ENCODE peak calls at places on chromosomes 5 and 9, in four cellular contexts. One of them, this sample, is unnamed.

GRCh38 chr5:58094031-58094430 is 365.9 kb downstream of the PLK2 start:
- DNase-seq in K562: no peak
- DNase-seq in GM23338: no peak
- DNase-seq in GM12878: peak
- DNase-seq in this sample: no peak

GRCh38 chr9:86181379-86182315 is 77.8 kb downstream of the C9orf153 start:
- DNase-seq in K562: no peak
- DNase-seq in GM23338: peak
- DNase-seq in GM12878: no peak
- DNase-seq in this sample: no peak

GRCh38 chr5:174609116-174609515 is 115.3 kb upstream of the MSX2 start:
- DNase-seq in K562: no peak
- DNase-seq in GM23338: no peak
- DNase-seq in GM12878: no peak
- DNase-seq in this sample: peak

GRCh38 chr5:38250752-38251448 is 7.5 kb upstream of the EGFLAM start:
- DNase-seq in K562: no peak
- DNase-seq in GM23338: peak
- DNase-seq in GM12878: no peak
- DNase-seq in this sample: no peak

GRCh38 chr9:133449760-133450159 is 10.0 kb upstream of the CACFD1 start:
- DNase-seq in K562: no peak
- DNase-seq in GM23338: no peak
- DNase-seq in GM12878: no peak
- DNase-seq in this sample: peak

GRCh38 chr5:104247260-104247659 is 684.7 kb upstream of the NUDT12 start:
- DNase-seq in K562: peak
- DNase-seq in GM23338: no peak
- DNase-seq in GM12878: no peak
- DNase-seq in this sample: no peak

GRCh38 chr5:108432024-108432423 is 50.1 kb upstream of the FBXL17 start:
- DNase-seq in K562: no peak
- DNase-seq in GM23338: no peak
- DNase-seq in GM12878: no peak
- DNase-seq in this sample: no peak

GRCh38 chr9:136049451-136050265 is 45.4 kb downstream of the NACC2 start:
- DNase-seq in K562: no peak
- DNase-seq in GM23338: no peak
- DNase-seq in GM12878: no peak
- DNase-seq in this sample: no peak

GRCh38 chr9:93087971-93088655 is 7.9 kb upstream of the CARD19 start:
- DNase-seq in K562: no peak
- DNase-seq in GM23338: no peak
- DNase-seq in GM12878: no peak
- DNase-seq in this sample: no peak

GRCh38 chr9:110807956-110808598 is 139.5 kb downstream of the MUSK start:
- DNase-seq in K562: no peak
- DNase-seq in GM23338: no peak
- DNase-seq in GM12878: peak
- DNase-seq in this sample: no peak

GRCh38 chr5:7642029-7642428 is 208.9 kb downstream of the CFAP90 start:
- DNase-seq in K562: no peak
- DNase-seq in GM23338: no peak
- DNase-seq in GM12878: no peak
- DNase-seq in this sample: no peak

GRCh38 chr5:108360280-108360679 is 21.6 kb downstream of the FBXL17 start:
- DNase-seq in K562: no peak
- DNase-seq in GM23338: no peak
- DNase-seq in GM12878: no peak
- DNase-seq in this sample: no peak

GRCh38 chr9:136439550-136440408 is at the start of gene INPP5E:
- DNase-seq in K562: peak
- DNase-seq in GM23338: peak
- DNase-seq in GM12878: no peak
- DNase-seq in this sample: peak

GRCh38 chr5:126446498-126447224 is 23.5 kb downstream of the GRAMD2B start:
- DNase-seq in K562: no peak
- DNase-seq in GM23338: no peak
- DNase-seq in GM12878: no peak
- DNase-seq in this sample: peak

GRCh38 chr5:369151-369939 is 47.8 kb downstream of the AHRR start:
- DNase-seq in K562: no peak
- DNase-seq in GM23338: no peak
- DNase-seq in GM12878: peak
- DNase-seq in this sample: no peak

GRCh38 chr9:134847752-134848432 is 32.7 kb upstream of the FCN2 start:
- DNase-seq in K562: no peak
- DNase-seq in GM23338: no peak
- DNase-seq in GM12878: no peak
- DNase-seq in this sample: no peak

GRCh38 chr9:82673201-82673600 is 389.7 kb downstream of the RASEF start:
- DNase-seq in K562: no peak
- DNase-seq in GM23338: no peak
- DNase-seq in GM12878: no peak
- DNase-seq in this sample: no peak

GRCh38 chr9:98330831-98331230 is 75.4 kb upstream of the TBC1D2 start:
- DNase-seq in K562: no peak
- DNase-seq in GM23338: no peak
- DNase-seq in GM12878: no peak
- DNase-seq in this sample: no peak

GRCh38 chr5:145936401-145937131 is at the start of gene SH3RF2:
- DNase-seq in K562: peak
- DNase-seq in GM23338: peak
- DNase-seq in GM12878: no peak
- DNase-seq in this sample: peak

GRCh38 chr5:75512383-75513074 is 838 bp downstream of the POLK start:
- DNase-seq in K562: no peak
- DNase-seq in GM23338: no peak
- DNase-seq in GM12878: no peak
- DNase-seq in this sample: no peak

GRCh38 chr5:124995451-124995850 is 249.0 kb upstream of the ZNF608 start:
- DNase-seq in K562: no peak
- DNase-seq in GM23338: no peak
- DNase-seq in GM12878: no peak
- DNase-seq in this sample: no peak

GRCh38 chr5:167699434-167699833 is 592.0 kb upstream of the WWC1 start:
- DNase-seq in K562: no peak
- DNase-seq in GM23338: peak
- DNase-seq in GM12878: no peak
- DNase-seq in this sample: peak

GRCh38 chr5:141758316-141758965 is 76.4 kb upstream of the ARAP3 start:
- DNase-seq in K562: no peak
- DNase-seq in GM23338: peak
- DNase-seq in GM12878: no peak
- DNase-seq in this sample: no peak

GRCh38 chr5:94615843-94616242 is 2.6 kb downstream of the KIAA0825 start:
- DNase-seq in K562: no peak
- DNase-seq in GM23338: no peak
- DNase-seq in GM12878: no peak
- DNase-seq in this sample: no peak

GRCh38 chr9:136662656-136663310 is at the start of gene EGFL7:
- DNase-seq in K562: peak
- DNase-seq in GM23338: no peak
- DNase-seq in GM12878: no peak
- DNase-seq in this sample: no peak

GRCh38 chr5:89282832-89283510 is 400.0 kb upstream of the MEF2C start:
- DNase-seq in K562: peak
- DNase-seq in GM23338: no peak
- DNase-seq in GM12878: no peak
- DNase-seq in this sample: peak

GRCh38 chr5:172283020-172283861 is at the start of gene UBTD2:
- DNase-seq in K562: peak
- DNase-seq in GM23338: peak
- DNase-seq in GM12878: no peak
- DNase-seq in this sample: no peak

GRCh38 chr9:131719262-131719908 is 20.5 kb downstream of the RAPGEF1 start:
- DNase-seq in K562: no peak
- DNase-seq in GM23338: no peak
- DNase-seq in GM12878: no peak
- DNase-seq in this sample: no peak

GRCh38 chr5:133844836-133845235 is 123.6 kb downstream of the C5orf15 start:
- DNase-seq in K562: no peak
- DNase-seq in GM23338: no peak
- DNase-seq in GM12878: no peak
- DNase-seq in this sample: no peak

GRCh38 chr5:34599471-34600117 is 56.5 kb upstream of the RAI14 start:
- DNase-seq in K562: no peak
- DNase-seq in GM23338: no peak
- DNase-seq in GM12878: no peak
- DNase-seq in this sample: no peak

GRCh38 chr9:138122201-138122600 is 244.6 kb downstream of the CACNA1B start:
- DNase-seq in K562: no peak
- DNase-seq in GM23338: no peak
- DNase-seq in GM12878: no peak
- DNase-seq in this sample: no peak

GRCh38 chr5:36040651-36041536 is 25.8 kb downstream of the UGT3A2 start:
- DNase-seq in K562: no peak
- DNase-seq in GM23338: peak
- DNase-seq in GM12878: no peak
- DNase-seq in this sample: no peak

GRCh38 chr5:24363789-24364534 is 280.8 kb downstream of the CDH10 start:
- DNase-seq in K562: no peak
- DNase-seq in GM23338: no peak
- DNase-seq in GM12878: no peak
- DNase-seq in this sample: no peak

GRCh38 chr9:73199886-73200285 is 48.2 kb downstream of the ANXA1 start:
- DNase-seq in K562: peak
- DNase-seq in GM23338: peak
- DNase-seq in GM12878: no peak
- DNase-seq in this sample: peak

GRCh38 chr5:119063579-119064379 is 7.1 kb upstream of the DMXL1 start:
- DNase-seq in K562: no peak
- DNase-seq in GM23338: no peak
- DNase-seq in GM12878: no peak
- DNase-seq in this sample: no peak

GRCh38 chr9:136578620-136578914 is 32.7 kb upstream of the NOTCH1 start:
- DNase-seq in K562: no peak
- DNase-seq in GM23338: no peak
- DNase-seq in GM12878: no peak
- DNase-seq in this sample: no peak

GRCh38 chr5:17880869-17881268 is 246.6 kb downstream of the TAF11L14 start:
- DNase-seq in K562: no peak
- DNase-seq in GM23338: no peak
- DNase-seq in GM12878: no peak
- DNase-seq in this sample: no peak

GRCh38 chr9:129571298-129572051 is 49.4 kb downstream of the C9orf50 start:
- DNase-seq in K562: no peak
- DNase-seq in GM23338: no peak
- DNase-seq in GM12878: no peak
- DNase-seq in this sample: no peak

GRCh38 chr5:137621306-137621705 is 114.6 kb downstream of the KLHL3 start:
- DNase-seq in K562: no peak
- DNase-seq in GM23338: no peak
- DNase-seq in GM12878: no peak
- DNase-seq in this sample: no peak
- TF ChIP-seq POLR2AphosphoS5 in K562: no peak
- TF ChIP-seq POLR2AphosphoS5 in GM23338: no peak
- TF ChIP-seq POLR2AphosphoS5 in GM12878: no peak
- TF ChIP-seq POLR2AphosphoS5 in this sample: no peak

GRCh38 chr9:35907732-35908483 is 1.4 kb upstream of the SPAAR start:
- DNase-seq in K562: no peak
- DNase-seq in GM23338: peak
- DNase-seq in GM12878: no peak
- DNase-seq in this sample: peak
- H3K4me2 ChIP-seq in K562: no peak
- H3K4me2 ChIP-seq in GM23338: peak
- H3K4me2 ChIP-seq in GM12878: no peak
- H3K4me2 ChIP-seq in this sample: peak

DNA sequence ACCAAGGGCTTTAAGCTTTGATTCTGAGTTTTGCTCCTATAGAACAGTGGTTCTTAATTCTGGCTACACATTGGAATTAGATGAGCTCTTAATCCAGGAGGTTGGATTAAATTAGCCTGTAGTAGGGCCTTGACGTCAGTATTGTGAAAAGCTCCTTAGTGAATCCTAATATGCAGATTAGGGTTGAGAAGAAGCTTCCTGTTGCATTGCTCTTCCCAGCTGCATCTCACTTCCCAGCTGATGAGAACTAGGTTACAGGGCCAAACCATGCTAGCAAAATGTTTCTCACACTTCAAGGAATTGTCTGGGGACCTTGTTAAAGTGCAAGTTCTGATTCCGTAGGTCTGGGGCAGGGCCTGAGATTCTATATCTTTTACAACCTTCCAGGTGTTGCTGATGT is 300.0 kb downstream of the ZSWIM6 start:
- DNase-seq in K562: no peak
- DNase-seq in GM23338: no peak
- DNase-seq in GM12878: no peak
- DNase-seq in this sample: no peak
- H3K4me3 ChIP-seq in K562: no peak
- H3K4me3 ChIP-seq in GM23338: no peak
- H3K4me3 ChIP-seq in GM12878: no peak
- H3K4me3 ChIP-seq in this sample: no peak

GRCh38 chr5:142866563-142867275 is 96.5 kb downstream of the ARHGAP26 start:
- DNase-seq in K562: peak
- DNase-seq in GM23338: peak
- DNase-seq in GM12878: peak
- DNase-seq in this sample: peak
- TF ChIP-seq POLR2AphosphoS5 in K562: no peak
- TF ChIP-seq POLR2AphosphoS5 in GM23338: no peak
- TF ChIP-seq POLR2AphosphoS5 in GM12878: no peak
- TF ChIP-seq POLR2AphosphoS5 in this sample: no peak

GRCh38 chr9:128008171-128008570 is 27.4 kb upstream of the EEIG1 start:
- DNase-seq in K562: no peak
- DNase-seq in GM23338: no peak
- DNase-seq in GM12878: no peak
- DNase-seq in this sample: no peak

GRCh38 chr9:128004011-128004604 is 23.3 kb upstream of the EEIG1 start:
- DNase-seq in K562: peak
- DNase-seq in GM23338: no peak
- DNase-seq in GM12878: no peak
- DNase-seq in this sample: no peak

GRCh38 chr9:128007566-128008138 is 26.9 kb upstream of the EEIG1 start:
- DNase-seq in K562: peak
- DNase-seq in GM23338: no peak
- DNase-seq in GM12878: peak
- DNase-seq in this sample: peak

GRCh38 chr9:128005938-128006337 is 25.1 kb upstream of the EEIG1 start:
- DNase-seq in K562: no peak
- DNase-seq in GM23338: no peak
- DNase-seq in GM12878: no peak
- DNase-seq in this sample: no peak

GRCh38 chr9:128006360-128007024 is 25.7 kb upstream of the EEIG1 start:
- DNase-seq in K562: no peak
- DNase-seq in GM23338: no peak
- DNase-seq in GM12878: no peak
- DNase-seq in this sample: no peak
- H3K4me2 ChIP-seq in K562: no peak
- H3K4me2 ChIP-seq in GM23338: no peak
- H3K4me2 ChIP-seq in GM12878: no peak
- H3K4me2 ChIP-seq in this sample: peak

This sample was measured in HCT116.